ENCODE peak calls at places on chromosome X, in four cellular contexts. B, E, S and G are unnamed samples.

GRCh38 chrX:153521034-153521433 is 3.6 kb downstream of the ATP2B3 start:
- DNase-seq in E (no peak), B (peak), S (no peak), G (peak)

GRCh38 chrX:1485033-1485432 is 32.3 kb upstream of the ASMTL start:
- DNase-seq in B (no peak), S (no peak), E (no peak), G (no peak)

GRCh38 chrX:139204903-139205667 is 325.5 kb upstream of the F9 start:
- DNase-seq in E (no peak), S (peak), B (peak), G (no peak)

GRCh38 chrX:104130808-104131207 is 18.5 kb downstream of the ZCCHC18 start:
- DNase-seq in S (no peak), B (no peak), E (no peak), G (no peak)

GRCh38 chrX:56995271-56995994 is at the start of gene SPIN3:
- DNase-seq in B (peak), S (peak), E (peak), G (peak)

GRCh38 chrX:9897761-9898161 is 69.4 kb upstream of the CLDN34 start:
- DNase-seq in E (no peak), B (no peak), S (no peak), G (no peak)

GRCh38 chrX:113741744-113742143 is 842.1 kb upstream of the HTR2C start:
- DNase-seq in S (no peak), E (no peak), B (peak), G (peak)

GRCh38 chrX:41823402-41823801 is 99.4 kb downstream of the GPR82 start:
- DNase-seq in S (no peak), E (no peak), B (no peak), G (no peak)

GRCh38 chrX:57929373-57929772 is 19.1 kb upstream of the ZXDA start:
- DNase-seq in S (no peak), E (no peak), B (no peak), G (no peak)

GRCh38 chrX:29841750-29842149 is 373.6 kb upstream of the MAGEB2 start:
- DNase-seq in B (no peak), S (no peak), E (no peak), G (no peak)

GRCh38 chrX:131617182-131617581 is 73.3 kb downstream of the OR13H1 start:
- DNase-seq in S (no peak), E (peak), B (no peak), G (no peak)

GRCh38 chrX:141220342-141221008 is 21.8 kb downstream of the SPANXC start:
- DNase-seq in E (no peak), B (no peak), S (no peak), G (no peak)

GRCh38 chrX:37692918-37693317 is 7.3 kb downstream of the XK start:
- DNase-seq in E (no peak), S (no peak), B (no peak), G (no peak)

GRCh38 chrX:17718649-17719165 is 18.6 kb upstream of the SCML1 start:
- DNase-seq in B (no peak), S (no peak), E (no peak), G (no peak)

GRCh38 chrX:63050225-63050624 is 300.9 kb downstream of the SPIN4 start:
- DNase-seq in S (no peak), E (no peak), B (no peak), G (no peak)

GRCh38 chrX:3263681-3264126 is 82.7 kb downstream of the MXRA5 start:
- DNase-seq in S (no peak), B (no peak), E (no peak), G (no peak)